ENCODE peak calls at places on chromosome 16, in seven cellular contexts. Q is HT-29; D is activated B cell treated with CpG ODN at 0.5 μM for 24 hours; X is ACHN; F is neural progenitor cell; T is activated CD8-positive, alpha-beta memory T cell treated with anti-CD3 and anti-CD28 coated beads, Interleukin-2, amount 50 U/mL, for 48 hours; V is Caco-2. W is an unnamed sample.

GRCh38 chr16:78480588-78480987 is 381.1 kb downstream of the WWOX start:
- DNase-seq in X (no peak), F (no peak), D (no peak), T (no peak), Q (no peak), V (no peak), W (no peak)

GRCh38 chr16:10494343-10495030 is 85.9 kb downstream of the EMP2 start:
- DNase-seq in X (no peak), Q (no peak), T (no peak), D (no peak), V (no peak), F (no peak), W (no peak)

GRCh38 chr16:73225983-73226382 is 178.1 kb upstream of the ZFHX3 start:
- DNase-seq in F (no peak), X (no peak), Q (no peak), D (no peak), V (no peak), T (no peak), W (no peak)

GRCh38 chr16:56961851-56962281 is at the start of gene CETP:
- DNase-seq in T (no peak), D (no peak), Q (no peak), V (no peak), F (no peak), X (no peak), W (no peak)

GRCh38 chr16:75938818-75939217 is 212.5 kb upstream of the CPHXL start:
- DNase-seq in Q (no peak), X (no peak), F (no peak), V (no peak), D (no peak), T (no peak), W (no peak)

GRCh38 chr16:67036323-67036741 is 7.4 kb downstream of the CBFB start:
- DNase-seq in V (no peak), F (no peak), X (no peak), T (no peak), D (no peak), Q (no peak), W (no peak)

GRCh38 chr16:19432429-19432828 is 14.7 kb downstream of the TMC5 start:
- DNase-seq in V (peak), D (no peak), T (no peak), F (no peak), Q (peak), X (peak), W (peak)

GRCh38 chr16:61681124-61681523 is 355.1 kb downstream of the CDH8 start:
- DNase-seq in F (no peak), T (no peak), V (no peak), D (no peak), X (no peak), Q (no peak), W (no peak)

GRCh38 chr16:80029706-80030481 is 429.4 kb upstream of the MAF start:
- DNase-seq in Q (no peak), X (no peak), D (no peak), F (no peak), V (no peak), T (no peak), W (no peak)

GRCh38 chr16:69706256-69706974 is 19.9 kb downstream of the NQO1 start:
- DNase-seq in X (no peak), T (no peak), Q (peak), F (no peak), V (no peak), D (no peak), W (no peak)

GRCh38 chr16:974001-974601 is 3.3 kb upstream of the LMF1 start:
- DNase-seq in T (no peak), Q (no peak), V (no peak), D (no peak), F (no peak), X (no peak), W (no peak)

GRCh38 chr16:65689726-65690125 is 567.9 kb upstream of the CDH11 start:
- DNase-seq in D (no peak), X (no peak), Q (no peak), V (no peak), F (no peak), T (no peak), W (no peak)

GRCh38 chr16:2689968-2690830 is 7.9 kb downstream of the KCTD5 start:
- DNase-seq in V (no peak), D (no peak), Q (no peak), F (no peak), T (no peak), X (no peak), W (no peak)

GRCh38 chr16:67431077-67431804 is at the start of gene HSD11B2:
- DNase-seq in F (peak), V (peak), T (peak), D (peak), X (peak), Q (peak), W (peak)

GRCh38 chr16:86044881-86045600 is 146.1 kb downstream of the IRF8 start:
- DNase-seq in F (no peak), Q (peak), D (no peak), X (no peak), V (no peak), T (peak), W (peak)

GRCh38 chr16:46975908-46976470 is 2.5 kb upstream of the DNAJA2 start:
- DNase-seq in T (no peak), Q (no peak), X (no peak), F (no peak), V (no peak), D (no peak), W (no peak)

GRCh38 chr16:28845173-28846079 is 722 bp downstream of the TUFM start:
- DNase-seq in V (peak), X (peak), Q (peak), D (no peak), T (no peak), F (peak), W (peak)

GRCh38 chr16:2471016-2471652 is at the start of gene NTN3:
- DNase-seq in D (no peak), Q (no peak), V (peak), F (peak), X (no peak), T (no peak), W (no peak)

W was measured in colonic mucosa.